ENCODE peak calls at places on chromosomes 2 and 18, in seven cellular contexts. U, Z, N, O, H, L and D are unnamed samples.

GRCh38 chr2:108560241-108560811 is 26.1 kb downstream of the LIMS1 start:
- DNase-seq in H (no peak), U (no peak), N (no peak), Z (no peak), O (no peak), L (no peak), D (no peak)

GRCh38 chr2:240963065-240963375 is 35.4 kb upstream of the SNED1 start:
- DNase-seq in H (no peak), O (no peak), L (no peak), U (no peak), N (no peak), Z (no peak), D (no peak)

GRCh38 chr2:111178730-111179405 is 58.2 kb downstream of the BCL2L11 start:
- DNase-seq in Z (no peak), L (no peak), O (no peak), N (no peak), U (no peak), H (no peak), D (no peak)

GRCh38 chr2:9770308-9771100 is 72.8 kb upstream of the TAF1B start:
- DNase-seq in L (peak; percentile 75), O (peak; percentile 64), H (peak; percentile 73), N (peak; percentile 71), Z (peak; percentile 16), U (peak; percentile 77), D (peak; percentile 78)

GRCh38 chr2:120904825-120905224 is 169.2 kb downstream of the GLI2 start:
- DNase-seq in H (no peak), O (no peak), U (no peak), L (no peak), N (no peak), Z (no peak), D (no peak)

GRCh38 chr2:170505631-170506270 is 209.4 kb upstream of the SP5 start:
- DNase-seq in O (no peak), Z (no peak), H (no peak), N (peak; percentile 27), L (no peak), U (no peak), D (no peak)

GRCh38 chr18:2441544-2441943 is 129.8 kb downstream of the METTL4 start:
- DNase-seq in O (no peak), U (no peak), N (no peak), H (no peak), L (no peak), Z (no peak), D (no peak)

GRCh38 chr2:84807063-84807485 is 73.8 kb downstream of the TRABD2A start:
- DNase-seq in U (no peak), N (peak; percentile 27), O (peak; percentile 97), L (no peak), Z (no peak), H (no peak), D (no peak)

GRCh38 chr2:230128943-230129342 is 60.2 kb upstream of the SLC16A14 start:
- DNase-seq in O (peak; percentile 49), N (peak; percentile 38), Z (no peak), L (no peak), U (no peak), H (no peak), D (no peak)

GRCh38 chr2:226794751-226795171 is 4.9 kb downstream of the IRS1 start:
- DNase-seq in L (no peak), Z (no peak), U (no peak), O (peak; percentile 71), H (no peak), N (peak; percentile 30), D (no peak)

GRCh38 chr2:96103906-96104861 is 12.2 kb downstream of the ADRA2B start:
- DNase-seq in O (no peak), H (peak; percentile 13), L (no peak), Z (no peak), U (peak; percentile 7), N (no peak), D (no peak)

GRCh38 chr2:64260817-64261216 is 116.6 kb upstream of the PELI1 start:
- DNase-seq in N (peak; percentile 16), U (no peak), O (no peak), L (no peak), Z (no peak), H (no peak), D (peak; percentile 31)

GRCh38 chr2:144230452-144231085 is 289.4 kb downstream of the ZEB2 start:
- DNase-seq in H (no peak), Z (no peak), U (no peak), N (no peak), O (no peak), L (no peak), D (no peak)

GRCh38 chr2:86455181-86455580 is 14.0 kb downstream of the KDM3A start:
- DNase-seq in L (no peak), Z (no peak), O (no peak), H (no peak), U (no peak), N (no peak), D (no peak)

GRCh38 chr2:71935291-71935848 is 212.3 kb downstream of the CYP26B1 start:
- DNase-seq in N (peak; percentile 70), Z (no peak), L (no peak), O (peak; percentile 75), U (no peak), H (no peak), D (no peak)

GRCh38 chr2:102355526-102356380 is at the start of gene IL18R1:
- DNase-seq in N (peak; percentile 65), H (peak; percentile 86), U (peak; percentile 79), Z (peak; percentile 54), O (peak; percentile 11), L (peak; percentile 72), D (peak; percentile 77)

DNA sequence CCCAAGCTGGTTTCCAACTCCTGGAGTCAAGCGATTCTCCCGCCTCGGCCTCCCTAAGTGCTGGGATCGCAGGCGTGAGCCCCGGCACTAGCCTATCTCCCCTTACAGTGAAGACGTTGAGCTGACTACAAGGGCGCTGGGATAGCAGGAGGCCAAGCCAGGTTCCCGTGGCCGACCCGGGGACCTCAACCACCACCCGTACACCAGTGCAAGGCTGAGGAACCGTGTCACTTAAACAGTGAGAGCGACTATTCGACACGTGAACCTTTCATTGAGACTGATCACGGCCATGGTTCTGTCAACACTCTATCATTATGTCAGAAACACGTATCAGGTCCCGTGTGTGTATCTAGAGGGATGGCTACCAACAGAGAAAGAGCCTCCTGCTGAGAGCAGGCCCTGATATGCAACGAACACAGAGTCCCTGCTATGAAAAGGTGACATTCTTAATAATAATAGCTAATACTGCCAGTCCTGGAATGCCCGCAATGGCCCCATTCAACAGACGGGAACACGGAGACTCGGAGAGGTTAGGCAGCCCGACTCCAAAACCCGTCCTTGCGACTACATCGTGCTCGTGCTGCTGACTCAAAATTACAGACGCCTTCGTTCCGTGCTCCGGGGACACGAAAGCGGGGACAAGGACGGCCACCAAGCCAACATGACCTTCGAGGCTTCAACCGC is 851 bp downstream of the AFG3L2 start:
- DNase-seq in Z (no peak), N (no peak), H (peak; percentile 45), L (no peak), O (no peak), U (no peak), D (no peak)
- TF ChIP-seq CTCF in Z (no peak), N (no peak), H (no peak), L (no peak), O (no peak), U (no peak), D (no peak)

GRCh38 chr2:158890296-158890905 is 78.0 kb upstream of the TANC1 start:
- DNase-seq in Z (no peak), O (no peak), L (no peak), H (no peak), N (no peak), U (no peak), D (no peak)

GRCh38 chr2:158893474-158893873 is 75.0 kb upstream of the TANC1 start:
- DNase-seq in L (no peak), N (no peak), H (no peak), U (no peak), Z (no peak), O (no peak), D (no peak)

GRCh38 chr2:158894078-158894477 is 74.4 kb upstream of the TANC1 start:
- DNase-seq in L (no peak), H (no peak), N (no peak), U (no peak), O (no peak), Z (no peak), D (no peak)

GRCh38 chr2:158893057-158893456 is 75.4 kb upstream of the TANC1 start:
- DNase-seq in L (no peak), N (peak; percentile 50), H (no peak), O (no peak), U (no peak), Z (no peak), D (no peak)

GRCh38 chr2:158889135-158889853 is 79.1 kb upstream of the TANC1 start:
- DNase-seq in N (no peak), U (no peak), H (no peak), Z (no peak), O (no peak), L (no peak), D (no peak)
- TF ChIP-seq CTCF in N (no peak), U (no peak), H (no peak), Z (no peak), O (no peak), L (no peak), D (no peak)

DNA sequence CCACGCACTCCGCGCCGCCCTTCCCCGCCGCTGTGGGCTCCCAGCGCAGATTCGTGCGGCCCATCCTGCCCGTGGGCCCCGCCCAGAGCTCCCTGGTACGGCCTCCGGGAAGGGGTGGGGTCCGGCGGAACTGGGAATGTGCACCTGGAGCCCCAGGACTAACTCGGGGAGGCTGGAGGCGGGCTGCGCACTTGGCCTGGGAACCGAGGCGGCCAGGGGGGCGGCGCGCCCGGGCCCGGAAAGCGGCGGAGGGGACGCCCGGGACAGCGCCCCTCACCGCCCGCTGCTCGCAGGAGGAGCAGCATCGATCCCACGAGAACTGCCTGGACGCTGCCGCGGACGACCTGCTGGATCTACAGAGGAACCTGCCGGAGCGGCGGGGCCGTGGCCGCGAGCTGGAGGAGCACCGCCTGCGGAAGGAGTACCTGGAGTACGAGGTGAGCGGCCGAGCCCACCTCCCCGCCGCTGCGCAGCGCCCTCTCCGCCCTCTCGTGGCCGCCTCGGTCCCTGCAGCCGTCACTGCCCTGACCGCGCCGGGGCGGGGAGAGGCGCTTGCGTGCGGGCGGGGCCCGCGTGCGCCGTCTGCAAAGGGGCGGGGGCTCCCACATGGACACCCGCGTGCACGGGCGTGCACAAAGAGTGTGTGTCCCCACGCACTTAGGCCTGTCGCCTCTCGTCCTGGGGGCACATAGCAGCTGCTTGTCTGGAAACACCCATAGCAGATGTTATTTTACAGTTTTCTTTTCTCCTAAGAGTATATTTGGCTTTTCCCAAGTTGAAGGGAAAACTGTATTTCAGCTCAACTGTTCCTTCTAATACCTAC is 25.2 kb downstream of the PSD4 start:
- DNase-seq in N (peak; percentile 76), H (peak; percentile 84), Z (peak; percentile 71), O (peak; percentile 37), U (peak; percentile 89), L (peak; percentile 86), D (peak; percentile 91)
- TF ChIP-seq CTCF in N (peak; percentile 96), H (peak; percentile 79), Z (peak; percentile 76), O (peak; percentile 99), U (peak; percentile 79), L (peak; percentile 98), D (peak; percentile 87)

DNA sequence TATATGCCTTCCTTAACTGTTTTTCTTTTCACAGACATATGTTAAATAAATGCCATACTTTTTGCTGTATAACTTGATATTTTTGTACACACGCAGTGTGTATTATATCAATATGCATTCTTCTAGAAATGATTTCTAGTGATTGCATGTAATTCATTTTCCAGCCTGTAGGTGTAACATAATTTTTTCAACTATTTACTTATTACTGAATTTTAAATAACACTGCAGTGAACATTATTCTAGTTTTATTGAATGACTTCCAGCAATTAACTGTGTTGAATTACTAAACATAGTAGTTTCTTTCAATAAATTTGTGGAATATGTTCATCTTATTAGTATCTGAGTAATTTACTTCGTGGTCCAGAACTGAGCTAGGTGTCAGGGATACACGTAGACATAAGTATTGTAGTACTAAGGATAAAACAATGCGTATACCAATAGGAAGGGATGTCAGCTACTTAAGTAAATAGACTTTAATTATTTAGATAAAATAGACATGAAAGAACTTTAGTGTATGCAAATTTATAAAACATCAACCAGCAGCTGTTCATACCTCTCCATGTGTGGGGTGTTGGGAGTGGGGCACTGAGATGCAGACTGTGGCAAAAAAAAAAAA is 28.0 kb downstream of the TANC1 start:
- DNase-seq in L (no peak), N (no peak), U (no peak), H (no peak), O (no peak), Z (no peak), D (no peak)
- TF ChIP-seq CTCF in L (peak; percentile 65), N (peak; percentile 48), U (peak; percentile 39), H (peak; percentile 21), O (peak; percentile 76), Z (peak; percentile 47), D (no peak)